ENCODE peak calls at places on chromosomes 2 and 18, in eight cellular contexts. One of them, this sample, is unnamed.

GRCh38 chr18:69109686-69110085 is 291.0 kb upstream of the DOK6 start:
- DNase-seq in heart right ventricle: no peak
- DNase-seq in endothelial cell of umbilical vein: no peak
- DNase-seq in stomach: no peak
- DNase-seq in ovary: no peak
- DNase-seq in GM12878: no peak
- DNase-seq in heart left ventricle: no peak
- DNase-seq in CD8-positive, alpha-beta T cell: no peak
- DNase-seq in this sample: no peak

GRCh38 chr2:63035686-63036085 is 14.9 kb upstream of the OTX1 start:
- DNase-seq in GM12878: no peak
- DNase-seq in heart left ventricle: no peak
- DNase-seq in CD8-positive, alpha-beta T cell: no peak
- DNase-seq in ovary: no peak
- DNase-seq in heart right ventricle: no peak
- DNase-seq in stomach: no peak
- DNase-seq in endothelial cell of umbilical vein: no peak
- DNase-seq in this sample: no peak

GRCh38 chr2:140200764-140201163 is 1420.6 kb upstream of the NXPH2 start:
- DNase-seq in CD8-positive, alpha-beta T cell: no peak
- DNase-seq in heart left ventricle: no peak
- DNase-seq in endothelial cell of umbilical vein: no peak
- DNase-seq in ovary: no peak
- DNase-seq in heart right ventricle: no peak
- DNase-seq in GM12878: no peak
- DNase-seq in stomach: no peak
- DNase-seq in this sample: no peak

GRCh38 chr2:86221066-86221684 is 21.9 kb downstream of the MRPL35 start:
- DNase-seq in ovary: peak
- DNase-seq in heart left ventricle: no peak
- DNase-seq in stomach: peak
- DNase-seq in endothelial cell of umbilical vein: peak
- DNase-seq in CD8-positive, alpha-beta T cell: peak
- DNase-seq in GM12878: no peak
- DNase-seq in heart right ventricle: no peak
- DNase-seq in this sample: no peak

GRCh38 chr2:16588565-16588964 is 77.1 kb downstream of the CYRIA start:
- DNase-seq in ovary: no peak
- DNase-seq in stomach: no peak
- DNase-seq in GM12878: no peak
- DNase-seq in heart left ventricle: no peak
- DNase-seq in CD8-positive, alpha-beta T cell: no peak
- DNase-seq in endothelial cell of umbilical vein: no peak
- DNase-seq in heart right ventricle: no peak
- DNase-seq in this sample: no peak

GRCh38 chr2:152600051-152600657 is 117.1 kb downstream of the PRPF40A start:
- DNase-seq in GM12878: no peak
- DNase-seq in stomach: no peak
- DNase-seq in endothelial cell of umbilical vein: no peak
- DNase-seq in ovary: no peak
- DNase-seq in heart right ventricle: no peak
- DNase-seq in heart left ventricle: no peak
- DNase-seq in CD8-positive, alpha-beta T cell: no peak
- DNase-seq in this sample: no peak

GRCh38 chr18:57003342-57003741 is 143.5 kb upstream of the BOD1L2 start:
- DNase-seq in heart left ventricle: no peak
- DNase-seq in stomach: no peak
- DNase-seq in CD8-positive, alpha-beta T cell: no peak
- DNase-seq in heart right ventricle: no peak
- DNase-seq in endothelial cell of umbilical vein: no peak
- DNase-seq in ovary: no peak
- DNase-seq in GM12878: no peak
- DNase-seq in this sample: no peak

GRCh38 chr2:166637051-166637450 is 143.0 kb upstream of the SCN7A start:
- DNase-seq in heart left ventricle: no peak
- DNase-seq in stomach: no peak
- DNase-seq in heart right ventricle: no peak
- DNase-seq in ovary: no peak
- DNase-seq in endothelial cell of umbilical vein: no peak
- DNase-seq in CD8-positive, alpha-beta T cell: no peak
- DNase-seq in GM12878: no peak
- DNase-seq in this sample: no peak

GRCh38 chr2:191043438-191043837 is 29.5 kb upstream of the STAT1 start:
- DNase-seq in stomach: no peak
- DNase-seq in ovary: no peak
- DNase-seq in CD8-positive, alpha-beta T cell: no peak
- DNase-seq in endothelial cell of umbilical vein: no peak
- DNase-seq in heart right ventricle: no peak
- DNase-seq in heart left ventricle: no peak
- DNase-seq in GM12878: no peak
- DNase-seq in this sample: no peak

GRCh38 chr2:239188536-239188935 is 212.3 kb downstream of the HDAC4 start:
- DNase-seq in endothelial cell of umbilical vein: no peak
- DNase-seq in GM12878: no peak
- DNase-seq in CD8-positive, alpha-beta T cell: no peak
- DNase-seq in heart left ventricle: no peak
- DNase-seq in stomach: peak
- DNase-seq in ovary: no peak
- DNase-seq in heart right ventricle: no peak
- DNase-seq in this sample: no peak

GRCh38 chr2:19609266-19609665 is 250.8 kb upstream of the OSR1 start:
- DNase-seq in heart left ventricle: no peak
- DNase-seq in GM12878: no peak
- DNase-seq in endothelial cell of umbilical vein: no peak
- DNase-seq in stomach: no peak
- DNase-seq in heart right ventricle: no peak
- DNase-seq in CD8-positive, alpha-beta T cell: no peak
- DNase-seq in ovary: no peak
- DNase-seq in this sample: no peak

GRCh38 chr2:202377308-202377736 is 1.2 kb downstream of the BMPR2 start:
- DNase-seq in GM12878: no peak
- DNase-seq in CD8-positive, alpha-beta T cell: no peak
- DNase-seq in endothelial cell of umbilical vein: peak
- DNase-seq in stomach: peak
- DNase-seq in heart right ventricle: peak
- DNase-seq in heart left ventricle: peak
- DNase-seq in ovary: peak
- DNase-seq in this sample: no peak

GRCh38 chr18:13301691-13302469 is 83.3 kb downstream of the LDLRAD4 start:
- DNase-seq in GM12878: no peak
- DNase-seq in stomach: no peak
- DNase-seq in CD8-positive, alpha-beta T cell: no peak
- DNase-seq in ovary: no peak
- DNase-seq in heart right ventricle: no peak
- DNase-seq in endothelial cell of umbilical vein: no peak
- DNase-seq in heart left ventricle: no peak
- DNase-seq in this sample: no peak

GRCh38 chr2:239066597-239066996 is 218.7 kb downstream of the TWIST2 start:
- DNase-seq in GM12878: no peak
- DNase-seq in heart left ventricle: no peak
- DNase-seq in CD8-positive, alpha-beta T cell: no peak
- DNase-seq in endothelial cell of umbilical vein: no peak
- DNase-seq in ovary: no peak
- DNase-seq in stomach: no peak
- DNase-seq in heart right ventricle: no peak
- DNase-seq in this sample: no peak

GRCh38 chr2:174656671-174657171 is 59.1 kb upstream of the WIPF1 start:
- DNase-seq in heart left ventricle: no peak
- DNase-seq in stomach: no peak
- DNase-seq in heart right ventricle: no peak
- DNase-seq in ovary: no peak
- DNase-seq in endothelial cell of umbilical vein: no peak
- DNase-seq in GM12878: no peak
- DNase-seq in CD8-positive, alpha-beta T cell: no peak
- DNase-seq in this sample: no peak

GRCh38 chr2:207692206-207693065 is 19.0 kb upstream of the CCNYL1 start:
- DNase-seq in endothelial cell of umbilical vein: peak
- DNase-seq in stomach: peak
- DNase-seq in CD8-positive, alpha-beta T cell: peak
- DNase-seq in ovary: no peak
- DNase-seq in heart left ventricle: peak
- DNase-seq in GM12878: no peak
- DNase-seq in heart right ventricle: no peak
- DNase-seq in this sample: no peak

DNA sequence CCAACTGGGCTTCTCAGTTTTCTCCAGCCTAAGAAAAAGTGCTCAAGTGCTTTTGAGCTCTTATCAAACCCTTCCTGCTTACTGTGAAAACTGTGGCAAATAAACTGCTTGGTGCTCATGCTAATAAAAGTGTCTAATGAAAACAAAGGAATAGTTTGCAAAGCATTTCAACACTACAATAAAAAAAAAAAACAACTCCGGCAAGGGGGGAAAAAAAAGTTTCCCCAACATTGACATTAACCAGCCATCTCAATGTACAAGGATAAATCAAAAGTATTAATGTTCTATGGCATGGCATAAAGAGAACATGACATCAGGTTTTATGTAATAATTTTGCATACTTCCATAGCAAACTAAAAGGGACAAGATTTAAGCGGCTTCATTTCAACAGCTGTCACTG is 14.7 kb upstream of the STPG4 start:
- DNase-seq in stomach: no peak
- DNase-seq in endothelial cell of umbilical vein: no peak
- DNase-seq in CD8-positive, alpha-beta T cell: no peak
- DNase-seq in GM12878: no peak
- DNase-seq in heart right ventricle: no peak
- DNase-seq in ovary: no peak
- DNase-seq in heart left ventricle: no peak
- DNase-seq in this sample: no peak
- H3K4me3 ChIP-seq in stomach: no peak
- H3K4me3 ChIP-seq in endothelial cell of umbilical vein: no peak
- H3K4me3 ChIP-seq in CD8-positive, alpha-beta T cell: no peak
- H3K4me3 ChIP-seq in GM12878: no peak
- H3K4me3 ChIP-seq in heart right ventricle: no peak
- H3K4me3 ChIP-seq in ovary: no peak
- H3K4me3 ChIP-seq in heart left ventricle: no peak
- H3K4me3 ChIP-seq in this sample: no peak

DNA sequence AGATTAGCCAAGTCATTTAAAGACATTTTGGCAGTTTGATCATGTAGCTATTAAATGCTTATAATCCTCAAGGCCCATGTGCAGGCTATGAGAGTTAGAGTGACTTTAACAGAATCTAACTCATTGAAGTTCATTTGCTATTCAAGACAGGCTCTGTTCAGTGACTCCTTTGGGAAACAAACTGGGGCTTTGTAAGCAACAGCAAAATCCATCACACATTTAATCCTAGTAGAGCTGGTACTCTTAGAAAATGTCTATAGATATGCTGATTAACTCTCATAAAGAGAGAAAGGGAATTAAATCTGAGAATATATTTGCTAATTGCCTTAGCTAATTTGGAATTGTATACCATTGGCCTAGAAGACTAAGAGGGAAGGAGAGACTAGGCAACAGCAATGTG is 182.8 kb upstream of the SESTD1 start:
- DNase-seq in heart right ventricle: no peak
- DNase-seq in stomach: no peak
- DNase-seq in CD8-positive, alpha-beta T cell: no peak
- DNase-seq in endothelial cell of umbilical vein: no peak
- DNase-seq in GM12878: no peak
- DNase-seq in ovary: no peak
- DNase-seq in heart left ventricle: no peak
- DNase-seq in this sample: no peak
- H3K27ac ChIP-seq in heart right ventricle: no peak
- H3K27ac ChIP-seq in stomach: no peak
- H3K27ac ChIP-seq in CD8-positive, alpha-beta T cell: no peak
- H3K27ac ChIP-seq in endothelial cell of umbilical vein: no peak
- H3K27ac ChIP-seq in GM12878: no peak
- H3K27ac ChIP-seq in ovary: no peak
- H3K27ac ChIP-seq in heart left ventricle: no peak
- H3K27ac ChIP-seq in this sample: no peak

GRCh38 chr2:104891145-104891544 is 37.2 kb downstream of the POU3F3 start:
- DNase-seq in heart right ventricle: no peak
- DNase-seq in heart left ventricle: no peak
- DNase-seq in CD8-positive, alpha-beta T cell: no peak
- DNase-seq in ovary: no peak
- DNase-seq in GM12878: no peak
- DNase-seq in stomach: no peak
- DNase-seq in endothelial cell of umbilical vein: no peak
- DNase-seq in this sample: no peak

GRCh38 chr2:104890670-104891069 is 36.8 kb downstream of the POU3F3 start:
- DNase-seq in heart left ventricle: no peak
- DNase-seq in CD8-positive, alpha-beta T cell: no peak
- DNase-seq in stomach: no peak
- DNase-seq in heart right ventricle: no peak
- DNase-seq in ovary: no peak
- DNase-seq in endothelial cell of umbilical vein: no peak
- DNase-seq in GM12878: no peak
- DNase-seq in this sample: no peak

GRCh38 chr2:104889261-104890091 is 35.6 kb downstream of the POU3F3 start:
- DNase-seq in CD8-positive, alpha-beta T cell: no peak
- DNase-seq in GM12878: no peak
- DNase-seq in stomach: no peak
- DNase-seq in ovary: no peak
- DNase-seq in heart left ventricle: no peak
- DNase-seq in heart right ventricle: no peak
- DNase-seq in endothelial cell of umbilical vein: no peak
- DNase-seq in this sample: no peak

GRCh38 chr2:104888489-104889245 is 34.8 kb downstream of the POU3F3 start:
- DNase-seq in endothelial cell of umbilical vein: no peak
- DNase-seq in stomach: no peak
- DNase-seq in heart left ventricle: no peak
- DNase-seq in GM12878: no peak
- DNase-seq in ovary: no peak
- DNase-seq in CD8-positive, alpha-beta T cell: no peak
- DNase-seq in heart right ventricle: no peak
- DNase-seq in this sample: no peak

DNA sequence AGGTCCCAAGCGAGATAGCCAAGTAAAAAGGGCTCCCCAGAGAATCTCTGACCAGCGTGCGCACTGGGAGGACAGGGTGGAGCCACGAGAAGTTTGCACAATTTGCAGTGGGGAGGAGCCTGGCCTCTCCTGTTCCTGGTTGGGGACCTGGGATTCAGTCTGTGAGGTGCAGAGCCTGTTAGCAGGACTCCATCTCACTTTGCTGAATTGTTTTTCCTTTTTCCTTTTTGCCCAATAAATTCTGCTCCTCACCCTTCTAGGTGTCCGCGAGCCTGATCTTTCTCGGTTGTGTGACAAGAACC is 36.1 kb downstream of the POU3F3 start:
- DNase-seq in heart left ventricle: no peak
- DNase-seq in CD8-positive, alpha-beta T cell: no peak
- DNase-seq in GM12878: no peak
- DNase-seq in stomach: no peak
- DNase-seq in endothelial cell of umbilical vein: no peak
- DNase-seq in ovary: no peak
- DNase-seq in heart right ventricle: no peak
- DNase-seq in this sample: no peak
- H3K4me3 ChIP-seq in heart left ventricle: no peak
- H3K4me3 ChIP-seq in CD8-positive, alpha-beta T cell: no peak
- H3K4me3 ChIP-seq in GM12878: no peak
- H3K4me3 ChIP-seq in stomach: no peak
- H3K4me3 ChIP-seq in endothelial cell of umbilical vein: no peak
- H3K4me3 ChIP-seq in ovary: no peak
- H3K4me3 ChIP-seq in heart right ventricle: no peak
- H3K4me3 ChIP-seq in this sample: no peak

DNA sequence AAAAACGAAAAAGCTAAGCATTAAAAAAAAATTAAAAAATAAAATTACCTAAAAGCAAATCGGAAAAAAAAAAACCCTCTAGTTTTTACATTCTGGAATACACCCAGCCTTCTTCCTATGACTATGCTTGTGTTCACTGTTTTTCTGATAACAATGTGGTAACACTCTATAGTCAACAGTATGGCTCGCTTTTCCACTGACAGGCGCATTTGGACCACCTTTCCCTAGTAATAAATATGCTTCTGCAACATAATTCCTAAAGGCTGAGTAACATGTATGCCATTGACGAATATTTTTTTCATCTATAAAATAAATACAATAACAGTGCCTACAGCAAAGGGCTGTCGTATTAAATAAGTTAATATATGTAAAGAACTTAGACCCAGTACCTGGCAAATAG is 27.9 kb downstream of the NOL10 start:
- DNase-seq in GM12878: no peak
- DNase-seq in ovary: no peak
- DNase-seq in stomach: no peak
- DNase-seq in endothelial cell of umbilical vein: no peak
- DNase-seq in heart left ventricle: no peak
- DNase-seq in heart right ventricle: no peak
- DNase-seq in CD8-positive, alpha-beta T cell: no peak
- DNase-seq in this sample: no peak
- H3K27ac ChIP-seq in GM12878: no peak
- H3K27ac ChIP-seq in ovary: no peak
- H3K27ac ChIP-seq in stomach: no peak
- H3K27ac ChIP-seq in endothelial cell of umbilical vein: no peak
- H3K27ac ChIP-seq in heart left ventricle: no peak
- H3K27ac ChIP-seq in heart right ventricle: no peak
- H3K27ac ChIP-seq in CD8-positive, alpha-beta T cell: no peak
- H3K27ac ChIP-seq in this sample: no peak

This sample was measured in AG04450.